ENCODE peak calls at places on chromosomes 5 and 9, in eight cellular contexts. S is stimulated activated naive CD8-positive, alpha-beta T cell treated with anti-CD3 and anti-CD28 coated beads, Interleukin-15, amount 100 ng/mL, for 72 hours; Q is M059J; B is uterus; P is nucleus accumbens; T is stomach; D is left ventricle myocardium inferior; X is kidney epithelial cell. R is an unnamed sample.

GRCh38 chr5:27240791-27241190 is 202.4 kb upstream of the CDH9 start:
- DNase-seq in S (no peak), Q (no peak), B (no peak), P (no peak), T (no peak), D (no peak), X (no peak), R (no peak)

GRCh38 chr5:140977003-140977402 is 10.7 kb downstream of the PCDHAC2 start:
- DNase-seq in S (no peak), Q (no peak), B (no peak), P (no peak), T (no peak), D (no peak), X (no peak), R (no peak)

GRCh38 chr5:122089614-122090013 is 11.6 kb upstream of the LOX start:
- DNase-seq in S (no peak), Q (peak), B (no peak), P (no peak), T (no peak), D (no peak), X (no peak), R (peak)

GRCh38 chr5:131563434-131564228 is 71.4 kb downstream of the RAPGEF6 start:
- DNase-seq in S (no peak), Q (no peak), B (no peak), P (no peak), T (no peak), D (no peak), X (no peak), R (no peak)

GRCh38 chr5:159616967-159617366 is 286.7 kb upstream of the IL12B start:
- DNase-seq in S (no peak), Q (peak), B (no peak), P (no peak), T (no peak), D (no peak), X (no peak), R (peak)

GRCh38 chr5:6780802-6781391 is 67.7 kb downstream of the TENT4A start:
- DNase-seq in S (no peak), Q (peak), B (no peak), P (no peak), T (no peak), D (no peak), X (no peak), R (no peak)

GRCh38 chr9:129006328-129007034 is 21.6 kb downstream of the SH3GLB2 start:
- DNase-seq in S (peak), Q (peak), B (peak), P (peak), T (peak), D (peak), X (no peak), R (peak)

GRCh38 chr5:136201870-136202269 is 8.9 kb upstream of the SMIM32 start:
- DNase-seq in S (no peak), Q (no peak), B (no peak), P (no peak), T (no peak), D (no peak), X (no peak), R (no peak)

GRCh38 chr5:122439645-122440044 is 127.6 kb downstream of the SNCAIP start:
- DNase-seq in S (no peak), Q (no peak), B (no peak), P (no peak), T (no peak), D (no peak), X (no peak), R (no peak)

GRCh38 chr9:127114606-127115005 is 7.8 kb downstream of the ANGPTL2 start:
- DNase-seq in S (no peak), Q (no peak), B (no peak), P (no peak), T (no peak), D (no peak), X (no peak), R (no peak)

GRCh38 chr9:113536166-113536482 is 72.6 kb downstream of the RGS3 start:
- DNase-seq in S (no peak), Q (no peak), B (no peak), P (no peak), T (no peak), D (no peak), X (no peak), R (no peak)

R was measured in fibroblast of the aortic adventitia.